ENCODE peak calls at places on chromosomes 6 and 20, in five cellular contexts. Q, U, M, A and F are unnamed samples.
A peak's percentile ranks its signal among the peaks of the same experiment; 100 is the strongest.

GRCh38 chr6:15678514-15678913 is 15.7 kb upstream of the DTNBP1 start:
- DNase-seq in Q (no peak), U (no peak), M (no peak), A (no peak), F (no peak)

GRCh38 chr20:34643919-34644318 is 33.0 kb downstream of the PIGU start:
- DNase-seq in Q (no peak), U (no peak), M (no peak), A (no peak), F (no peak)

GRCh38 chr6:46103437-46103836 is 26.4 kb upstream of the ENPP4 start:
- DNase-seq in Q (no peak), U (no peak), M (no peak), A (no peak), F (no peak)

GRCh38 chr6:150177260-150178246 is 34.7 kb downstream of the PPP1R14C start:
- DNase-seq in Q (no peak), U (no peak), M (no peak), A (peak; percentile 75), F (no peak)

GRCh38 chr6:73636048-73636447 is 17.7 kb downstream of the SLC17A5 start:
- DNase-seq in Q (no peak), U (no peak), M (no peak), A (no peak), F (no peak)

GRCh38 chr6:17058550-17058949 is 43.3 kb upstream of the STMND1 start:
- DNase-seq in Q (no peak), U (no peak), M (no peak), A (no peak), F (no peak)

GRCh38 chr6:35149891-35150566 is 8.9 kb upstream of the TCP11 start:
- DNase-seq in Q (no peak), U (no peak), M (peak; percentile 47), A (no peak), F (no peak)

GRCh38 chr6:76942203-76942971 is 520.9 kb downstream of the HTR1B start:
- DNase-seq in Q (no peak), U (no peak), M (no peak), A (no peak), F (no peak)

GRCh38 chr20:40943591-40943990 is 85.0 kb upstream of the TOP1 start:
- DNase-seq in Q (no peak), U (no peak), M (no peak), A (no peak), F (no peak)

GRCh38 chr6:39224523-39225182 is 4.6 kb downstream of the KCNK5 start:
- DNase-seq in Q (no peak), U (no peak), M (no peak), A (no peak), F (no peak)

GRCh38 chr20:44091026-44091425 is 96.0 kb downstream of the JPH2 start:
- DNase-seq in Q (no peak), U (no peak), M (no peak), A (no peak), F (no peak)

GRCh38 chr6:169229611-169230321 is 23.9 kb downstream of the THBS2 start:
- DNase-seq in Q (no peak), U (no peak), M (no peak), A (no peak), F (no peak)

GRCh38 chr6:39800388-39801032 is 8.3 kb downstream of the DAAM2 start:
- DNase-seq in Q (no peak), U (no peak), M (no peak), A (no peak), F (no peak)

GRCh38 chr6:119728935-119729334 is 379.4 kb upstream of the MAN1A1 start:
- DNase-seq in Q (no peak), U (no peak), M (no peak), A (no peak), F (no peak)

GRCh38 chr6:81511423-81511822 is 241.1 kb downstream of the TENT5A start:
- DNase-seq in Q (no peak), U (no peak), M (no peak), A (no peak), F (no peak)

GRCh38 chr6:43269273-43270007 is 26.2 kb downstream of the TTBK1 start:
- DNase-seq in Q (peak; percentile 48), U (no peak), M (peak; percentile 66), A (peak; percentile 68), F (no peak)

GRCh38 chr6:22892452-22892851 is 323.1 kb downstream of the HDGFL1 start:
- DNase-seq in Q (no peak), U (no peak), M (no peak), A (peak; percentile 67), F (peak; percentile 89)

GRCh38 chr6:138545621-138545980 is 46.3 kb upstream of the NHSL1 start:
- DNase-seq in Q (peak; percentile 78), U (no peak), M (no peak), A (peak; percentile 74), F (no peak)

GRCh38 chr20:63253438-63254236 is 626 bp downstream of the NKAIN4 start:
- DNase-seq in Q (peak; percentile 91), U (no peak), M (no peak), A (peak; percentile 55), F (no peak)
- TF ChIP-seq EZH2 in Q (no peak), U (no peak), M (no peak), A (peak; percentile 59), F (no peak)

DNA sequence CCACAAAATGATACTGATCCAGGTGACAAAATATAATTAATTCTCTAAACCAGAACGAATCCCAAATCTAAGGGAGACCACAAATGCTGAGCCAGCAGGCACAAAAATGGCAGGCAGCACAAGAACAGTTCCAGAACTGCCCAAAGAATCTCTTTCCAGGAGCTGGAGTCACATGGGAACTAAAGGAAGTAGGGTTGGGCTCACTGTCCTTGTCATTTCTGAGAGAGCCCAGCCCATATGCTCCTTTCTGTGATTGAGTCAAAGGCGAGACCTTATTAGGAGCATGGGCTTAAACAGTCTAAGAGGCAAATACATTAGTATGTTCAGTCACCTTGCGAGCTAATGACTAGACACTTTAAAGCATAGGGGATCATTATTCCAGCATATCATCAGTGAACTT is 327.6 kb upstream of the ARID1B start:
- DNase-seq in Q (no peak), U (no peak), M (no peak), A (no peak), F (no peak)
- H2AFZ ChIP-seq in Q (no peak overlapping the region), U (no peak overlapping the region), M (no peak overlapping the region), A (no peak overlapping the region), F (no peak overlapping the region)

DNA sequence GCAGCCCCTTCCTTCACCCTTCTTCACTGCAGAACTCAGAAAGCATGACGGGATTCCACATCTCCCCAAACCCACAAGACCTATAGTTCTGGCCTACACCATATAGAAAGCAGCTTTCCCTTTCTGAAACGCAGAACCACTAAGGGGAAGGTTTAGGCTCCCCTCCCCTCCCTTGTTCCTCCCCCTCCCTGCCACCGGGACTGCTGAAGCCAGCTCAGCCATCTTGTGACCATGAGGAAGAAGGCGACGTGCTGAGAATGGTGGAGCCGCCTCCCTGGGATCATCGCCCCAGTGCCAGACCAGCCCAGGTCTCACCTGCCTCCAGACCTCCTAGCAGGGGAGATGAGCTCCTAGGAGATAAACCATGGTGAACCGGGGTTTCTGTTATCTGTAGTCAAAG is 19.6 kb downstream of the SERPINB6 start:
- DNase-seq in Q (no peak), U (no peak), M (no peak), A (no peak), F (no peak)
- H3K36me3 ChIP-seq in Q (no peaks in the 10 kb centered on the region), U (peaks cover 5% of the 10 kb centered on the region), M (peaks cover 74% of the 10 kb centered on the region), A (no peaks in the 10 kb centered on the region), F (peaks cover 3% of the 10 kb centered on the region)

DNA sequence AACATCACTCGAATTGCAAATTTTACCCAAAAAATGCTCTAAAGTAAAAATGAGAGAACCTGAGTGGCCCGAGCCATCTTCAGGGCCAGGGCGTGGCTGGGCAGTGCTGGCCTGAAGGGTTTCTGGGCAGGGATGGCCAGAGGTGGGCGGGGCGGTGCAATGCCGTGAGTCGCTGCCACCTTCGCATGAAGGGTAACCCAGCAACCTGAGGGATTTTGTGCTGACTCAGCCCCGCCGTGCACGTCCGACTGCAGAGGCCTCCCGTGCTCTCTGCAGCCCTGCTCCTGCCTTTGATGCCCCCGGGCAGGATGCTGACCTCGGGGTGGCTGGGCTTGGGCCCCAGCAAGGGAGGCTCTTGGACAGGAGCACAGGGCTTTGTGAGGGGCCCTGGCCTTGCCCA is 81.6 kb upstream of the GATA5 start:
- DNase-seq in Q (no peak), U (peak; percentile 18), M (no peak), A (no peak), F (peak; percentile 52)
- TF ChIP-seq EZH2 in Q (no peak), U (no peak), M (no peak), A (no peak), F (no peak)

GRCh38 chr6:21678990-21679389 is 85.4 kb downstream of the SOX4 start:
- DNase-seq in Q (no peak), U (no peak), M (peak; percentile 6), A (peak; percentile 53), F (peak; percentile 76)

GRCh38 chr6:21680611-21681010 is 87.1 kb downstream of the SOX4 start:
- DNase-seq in Q (no peak), U (no peak), M (no peak), A (no peak), F (no peak)

GRCh38 chr6:21676769-21677168 is 83.2 kb downstream of the SOX4 start:
- DNase-seq in Q (no peak), U (no peak), M (no peak), A (no peak), F (no peak)

DNA sequence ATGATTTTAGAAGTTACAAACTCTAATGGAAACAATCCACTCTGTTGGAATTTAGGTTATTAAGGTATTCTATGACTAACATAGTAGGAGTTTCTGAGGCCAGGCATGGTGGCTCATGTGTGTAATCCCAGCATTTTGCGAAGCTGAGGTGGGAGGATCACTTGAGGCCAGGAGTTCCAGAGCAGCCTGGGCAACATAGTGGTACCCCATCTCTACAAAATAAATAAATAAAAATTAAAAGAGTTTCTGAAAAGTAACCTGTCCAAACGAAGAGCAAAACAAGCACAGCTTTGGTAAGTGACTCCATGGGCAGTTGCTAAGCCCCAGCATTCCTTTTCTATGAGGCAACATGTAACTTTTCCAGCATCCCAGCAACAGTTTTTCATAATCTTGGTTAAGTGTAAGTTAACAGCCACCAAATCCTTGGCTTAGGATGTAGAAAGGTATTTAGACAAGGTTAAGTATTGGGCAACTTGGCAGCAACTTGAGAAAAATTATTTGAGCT is 86.3 kb downstream of the SOX4 start:
- DNase-seq in Q (no peak), U (no peak), M (no peak), A (peak; percentile 41), F (peak; percentile 72)
- H2AFZ ChIP-seq in Q (no peak overlapping the region), U (no peak overlapping the region), M (no peak overlapping the region), A (no peak overlapping the region), F (no peak overlapping the region)

GRCh38 chr6:121442591-121442990 is 7.1 kb downstream of the GJA1 start:
- DNase-seq in Q (peak; percentile 5), U (no peak), M (no peak), A (no peak), F (no peak)
- H3K36me3 ChIP-seq in Q (peaks cover 25% of the 10 kb centered on the region), U (no peaks in the 10 kb centered on the region), M (no peaks in the 10 kb centered on the region), A (no peaks in the 10 kb centered on the region), F (no peaks in the 10 kb centered on the region)